ENCODE peak calls at places on chromosomes 5 and 9, in ten cellular contexts. O is fibroblast of lung, U is nephron progenitor cell, Q is body of pancreas, Z is suprapubic skin, H is GM20000, T is HFFc6, D is astrocyte of the spinal cord, A is mesothelial cell of epicardium, Y is H9. B is an unnamed sample.

GRCh38 chr5:73506459-73506955 is 8.3 kb downstream of the BTF3 start:
- DNase-seq in O (no peak), U (no peak), Q (no peak), Z (no peak), H (no peak), T (no peak), D (no peak), A (no peak), Y (peak; percentile 37), B (no peak)

GRCh38 chr5:14351086-14351661 is 208.0 kb downstream of the TRIO start:
- DNase-seq in O (no peak), U (no peak), Q (no peak), Z (no peak), H (no peak), T (no peak), D (no peak), A (no peak), Y (no peak), B (no peak)

GRCh38 chr5:136435951-136436544 is 70.7 kb upstream of the TRPC7 start:
- DNase-seq in O (no peak), U (no peak), Q (no peak), Z (no peak), H (no peak), T (no peak), D (no peak), A (no peak), Y (no peak), B (no peak)

GRCh38 chr5:367358-368130 is 46.0 kb downstream of the AHRR start:
- DNase-seq in O (no peak), U (no peak), Q (peak; percentile 0), Z (no peak), H (no peak), T (no peak), D (no peak), A (no peak), Y (peak; percentile 20), B (peak; percentile 6)

GRCh38 chr5:180816608-180817534 is 14.3 kb upstream of the MGAT1 start:
- DNase-seq in O (peak; percentile 47), U (peak; percentile 52), Q (no peak), Z (no peak), H (no peak), T (no peak), D (peak; percentile 51), A (no peak), Y (no peak), B (no peak)

GRCh38 chr5:101535626-101536025 is 632.5 kb upstream of the ST8SIA4 start:
- DNase-seq in O (peak; percentile 2), U (no peak), Q (no peak), Z (no peak), H (no peak), T (no peak), D (no peak), A (no peak), Y (no peak), B (no peak)

GRCh38 chr9:120394058-120394669 is 185.8 kb downstream of the CDK5RAP2 start:
- DNase-seq in O (peak; percentile 97), U (no peak), Q (no peak), Z (no peak), H (no peak), T (peak; percentile 90), D (peak; percentile 90), A (no peak), Y (no peak), B (no peak)

GRCh38 chr5:169606279-169606678 is 22.7 kb downstream of the SPDL1 start:
- DNase-seq in O (no peak), U (no peak), Q (no peak), Z (no peak), H (no peak), T (no peak), D (no peak), A (no peak), Y (no peak), B (no peak)

GRCh38 chr5:33041586-33041985 is 330.5 kb downstream of the NPR3 start:
- DNase-seq in O (no peak), U (no peak), Q (no peak), Z (no peak), H (no peak), T (no peak), D (no peak), A (no peak), Y (no peak), B (no peak)

GRCh38 chr5:138408023-138408422 is 30.8 kb upstream of the REEP2 start:
- DNase-seq in O (no peak), U (no peak), Q (no peak), Z (no peak), H (peak; percentile 52), T (no peak), D (no peak), A (no peak), Y (no peak), B (no peak)

GRCh38 chr5:166595274-166595951 is 1696.0 kb upstream of the WWC1 start:
- DNase-seq in O (no peak), U (no peak), Q (no peak), Z (no peak), H (no peak), T (no peak), D (no peak), A (no peak), Y (no peak), B (no peak)

GRCh38 chr9:97593960-97594359 is 39.2 kb downstream of the TSTD2 start:
- DNase-seq in O (no peak), U (no peak), Q (no peak), Z (no peak), H (no peak), T (no peak), D (no peak), A (no peak), Y (no peak), B (no peak)

GRCh38 chr9:115229496-115229895 is 111.5 kb upstream of the TNC start:
- DNase-seq in O (peak; percentile 28), U (no peak), Q (no peak), Z (no peak), H (no peak), T (peak; percentile 60), D (no peak), A (no peak), Y (no peak), B (no peak)

GRCh38 chr9:82805027-82805426 is 257.9 kb downstream of the RASEF start:
- DNase-seq in O (no peak), U (no peak), Q (no peak), Z (no peak), H (no peak), T (no peak), D (no peak), A (no peak), Y (no peak), B (no peak)

GRCh38 chr5:991472-992267 is 16.9 kb upstream of the NKD2 start:
- DNase-seq in O (no peak), U (no peak), Q (no peak), Z (peak; percentile 57), H (no peak), T (no peak), D (no peak), A (no peak), Y (no peak), B (no peak)

GRCh38 chr5:78787763-78788162 is 139.2 kb upstream of the LHFPL2 start:
- DNase-seq in O (peak; percentile 65), U (no peak), Q (no peak), Z (no peak), H (no peak), T (no peak), D (no peak), A (no peak), Y (no peak), B (no peak)

GRCh38 chr5:115471674-115472073 is 72.9 kb downstream of the FEM1C start:
- DNase-seq in O (peak; percentile 62), U (no peak), Q (no peak), Z (peak; percentile 76), H (no peak), T (no peak), D (no peak), A (no peak), Y (no peak), B (no peak)
- TF ChIP-seq CTCF in O (no peak), U (no peak), Q (no peak), Z (no peak), H (no peak), T (no peak), D (no peak), A (no peak), Y (no peak), B (no peak)

DNA sequence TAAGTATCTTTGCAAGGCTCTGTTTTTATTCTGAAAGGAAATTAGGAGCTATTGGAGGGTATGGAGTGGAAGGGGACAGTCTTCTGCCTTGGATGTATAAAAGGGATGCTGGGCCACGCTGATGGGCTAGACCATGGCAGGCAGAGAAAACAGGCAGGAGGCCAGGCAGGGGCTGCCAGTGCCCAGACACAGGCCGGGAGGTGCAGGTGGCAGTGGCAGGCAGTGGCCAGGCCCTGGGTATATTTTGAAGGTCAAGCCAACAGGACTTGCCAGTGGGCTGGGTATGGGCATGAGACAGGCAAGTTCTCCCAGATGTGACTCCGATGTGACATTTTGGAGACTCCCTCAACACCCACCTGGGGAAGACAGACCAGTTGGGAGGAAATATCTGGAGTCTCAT is 131.9 kb downstream of the KCNIP1 start:
- DNase-seq in O (no peak), U (no peak), Q (no peak), Z (no peak), H (no peak), T (no peak), D (no peak), A (no peak), Y (peak; percentile 16), B (no peak)
- TF ChIP-seq CTCF in O (no peak), U (no peak), Q (no peak), Z (no peak), H (no peak), T (no peak), D (no peak), A (no peak), Y (no peak), B (no peak)

DNA sequence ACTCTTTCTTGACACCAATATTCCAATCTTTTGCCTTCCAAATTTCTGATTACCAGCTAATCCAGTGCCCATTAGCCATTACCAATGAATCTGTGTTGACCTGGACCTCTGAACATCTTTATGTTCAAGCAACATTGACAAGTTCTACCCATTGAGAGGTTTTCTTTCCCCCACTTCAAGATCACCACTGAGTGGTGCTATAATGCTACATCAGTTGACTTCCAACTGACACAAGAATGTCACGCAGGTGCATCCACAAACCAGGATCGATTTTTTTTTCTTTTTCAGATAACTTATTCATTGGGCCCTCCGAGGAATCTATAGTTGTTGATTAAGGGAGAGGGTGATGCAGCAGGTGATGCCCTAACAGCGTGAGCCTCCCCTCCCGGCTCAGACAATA is 102.6 kb downstream of the SLC1A3 start:
- DNase-seq in O (no peak), U (no peak), Q (no peak), Z (no peak), H (no peak), T (no peak), D (no peak), A (no peak), Y (no peak), B (no peak)
- TF ChIP-seq CTCF in O (no peak), U (no peak), Q (no peak), Z (no peak), H (no peak), T (no peak), D (no peak), A (no peak), Y (peak; percentile 39), B (no peak)

DNA sequence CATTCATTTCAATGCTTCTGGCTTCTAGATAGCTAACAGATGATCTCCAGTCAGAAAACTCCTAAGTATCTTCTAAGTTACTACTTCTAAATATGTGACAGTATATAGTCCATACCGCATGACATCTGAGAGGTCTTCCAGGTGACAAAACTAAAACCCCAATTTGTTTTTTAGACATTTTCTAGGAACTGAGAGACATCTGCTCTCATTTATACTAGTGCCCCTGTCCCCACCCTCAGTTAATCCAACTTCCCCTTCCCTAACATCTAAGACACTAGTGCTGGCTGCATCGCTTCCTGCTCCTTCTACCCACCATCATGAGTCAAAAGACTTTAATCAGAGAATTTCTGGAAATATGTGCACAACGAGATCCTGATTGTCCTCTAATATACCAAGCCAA is 37.9 kb downstream of the FBXW11 start:
- DNase-seq in O (no peak), U (no peak), Q (no peak), Z (no peak), H (no peak), T (no peak), D (no peak), A (no peak), Y (no peak), B (no peak)
- TF ChIP-seq CTCF in O (no peak), U (no peak), Q (no peak), Z (no peak), H (no peak), T (no peak), D (no peak), A (no peak), Y (no peak), B (no peak)

B was measured in progenitor cell of endocrine pancreas.